ENCODE peak calls at places on chromosomes 5 and 9, in five cellular contexts. Y is cardiac fibroblast; P is COR-L47; S is HFF-Myc; Z is activated CD4-positive, alpha-beta T cell treated with anti-CD3 and anti-CD28 coated beads, Interleukin-2, amount 10 ng/mL, durations not matched to agents 7 days and 5 days. E is an unnamed sample.

GRCh38 chr5:178421699-178422399 is 168.3 kb downstream of the COL23A1 start:
- DNase-seq in P (no peak), Y (no peak), S (no peak), Z (no peak), E (no peak)

GRCh38 chr5:74506119-74506518 is 134.4 kb downstream of the ENC1 start:
- DNase-seq in Z (no peak), Y (no peak), P (no peak), S (no peak), E (no peak)

GRCh38 chr5:41003670-41004376 is 67.3 kb downstream of the MROH2B start:
- DNase-seq in Y (no peak), P (no peak), Z (no peak), S (no peak), E (no peak)

GRCh38 chr9:33329117-33329563 is 38.8 kb downstream of the NFX1 start:
- DNase-seq in Y (peak), S (peak), P (no peak), Z (no peak), E (no peak)

GRCh38 chr9:31908158-31908890 is 476.1 kb upstream of the ACO1 start:
- DNase-seq in Y (no peak), P (peak), Z (no peak), S (no peak), E (peak)

GRCh38 chr5:136424835-136425694 is 59.7 kb upstream of the TRPC7 start:
- DNase-seq in Y (peak), S (peak), Z (peak), P (peak), E (peak)

GRCh38 chr9:87422999-87423398 is 74.7 kb upstream of the DAPK1 start:
- DNase-seq in S (no peak), Y (peak), P (no peak), Z (no peak), E (no peak)

GRCh38 chr9:135591491-135592330 is 30.2 kb downstream of the PAEP start:
- DNase-seq in Y (no peak), S (no peak), Z (no peak), P (no peak), E (no peak)

GRCh38 chr9:24698864-24699518 is 153.3 kb upstream of the IZUMO3 start:
- DNase-seq in Z (no peak), P (peak), S (no peak), Y (no peak), E (no peak)

GRCh38 chr5:73412597-73412988 is 36.0 kb downstream of the FOXD1 start:
- DNase-seq in P (no peak), S (no peak), Y (no peak), Z (no peak), E (no peak)